ENCODE peak calls at places on chromosomes 7 and 10, in nine cellular contexts. A, U, B, O, I, D, W, S and J are unnamed samples.

GRCh38 chr7:125568799-125569198 is 639.2 kb upstream of the POT1 start:
- DNase-seq in A (no peak), U (no peak), B (no peak), O (no peak), I (no peak), D (no peak), W (no peak), S (no peak), J (peak; percentile 29)

GRCh38 chr10:114307731-114308130 is 68.7 kb downstream of the VWA2 start:
- DNase-seq in A (no peak), U (no peak), B (no peak), O (no peak), I (no peak), D (no peak), W (no peak), S (no peak), J (no peak)

GRCh38 chr7:72706521-72706920 is 121.5 kb downstream of the TYW1B start:
- DNase-seq in A (no peak), U (no peak), B (no peak), O (no peak), I (no peak), D (no peak), W (no peak), S (no peak), J (no peak)

GRCh38 chr7:157662110-157662791 is 325.4 kb downstream of the DNAJB6 start:
- DNase-seq in A (no peak), U (no peak), B (no peak), O (no peak), I (no peak), D (no peak), W (no peak), S (no peak), J (no peak)

GRCh38 chr7:153193144-153193595 is 433.6 kb downstream of the ACTR3B start:
- DNase-seq in A (peak; percentile 27), U (peak; percentile 73), B (no peak), O (no peak), I (peak; percentile 12), D (peak; percentile 35), W (peak; percentile 71), S (no peak), J (peak; percentile 54)

GRCh38 chr7:46934198-46934825 is 647.6 kb downstream of the TNS3 start:
- DNase-seq in A (no peak), U (no peak), B (peak; percentile 34), O (no peak), I (no peak), D (peak; percentile 9), W (no peak), S (peak; percentile 33), J (no peak)

GRCh38 chr10:28300027-28300426 is 2.8 kb downstream of the MPP7 start:
- DNase-seq in A (no peak), U (no peak), B (no peak), O (no peak), I (peak; percentile 71), D (no peak), W (no peak), S (no peak), J (no peak)

GRCh38 chr10:98020254-98020653 is 10.2 kb downstream of the CRTAC1 start:
- DNase-seq in A (no peak), U (no peak), B (no peak), O (no peak), I (no peak), D (no peak), W (no peak), S (no peak), J (no peak)

GRCh38 chr10:11727563-11727962 is 14.6 kb upstream of the ECHDC3 start:
- DNase-seq in A (no peak), U (no peak), B (no peak), O (no peak), I (no peak), D (no peak), W (no peak), S (no peak), J (no peak)

GRCh38 chr10:68516766-68517165 is 10.6 kb downstream of the SLC25A16 start:
- DNase-seq in A (no peak), U (no peak), B (peak; percentile 66), O (no peak), I (no peak), D (peak; percentile 25), W (no peak), S (no peak), J (no peak)

GRCh38 chr10:69103784-69104183 is 15.9 kb downstream of the SRGN start:
- DNase-seq in A (no peak), U (no peak), B (no peak), O (no peak), I (no peak), D (no peak), W (no peak), S (no peak), J (no peak)

DNA sequence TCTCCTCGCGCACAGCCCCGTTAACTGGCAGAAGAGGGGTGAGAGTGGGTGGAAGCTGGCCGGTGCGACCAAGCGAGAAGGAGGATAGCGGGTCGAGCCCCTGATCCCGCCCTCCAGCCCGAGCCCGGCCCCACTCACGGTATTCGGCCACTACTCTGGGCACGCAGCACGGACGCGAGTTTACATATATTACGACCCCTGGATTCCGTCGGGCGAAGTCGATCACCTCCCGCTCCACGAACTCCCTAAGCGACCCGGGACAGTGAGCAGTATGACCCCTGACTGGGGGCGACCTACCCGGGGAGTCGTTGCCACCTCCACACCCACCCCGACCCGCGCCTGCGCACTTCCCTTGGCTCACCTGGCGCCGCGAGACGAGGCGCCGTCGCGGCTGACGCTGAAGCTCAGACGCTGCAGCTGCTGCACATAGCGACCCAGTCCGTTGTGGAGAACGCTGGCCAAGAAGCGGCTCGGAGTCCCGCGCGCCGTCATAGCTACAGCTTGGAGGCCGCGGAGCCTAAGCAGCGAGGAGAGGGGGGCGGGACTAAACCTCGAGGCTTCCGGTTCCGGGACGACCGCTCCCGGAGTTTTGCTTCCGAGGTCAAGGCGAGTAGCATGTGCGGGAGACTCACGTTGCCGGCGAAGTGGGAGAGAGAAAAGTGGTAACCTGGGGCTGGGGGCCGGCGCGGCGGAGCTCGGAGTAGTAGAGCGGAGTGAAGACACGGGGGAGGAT is at the start of the genes MRPL43 and TWNK:
- DNase-seq in A (peak; percentile 89), U (peak; percentile 88), B (peak; percentile 73), O (peak; percentile 79), I (peak; percentile 84), D (peak; percentile 90), W (peak; percentile 80), S (peak; percentile 81), J (peak; percentile 94)
- TF ChIP-seq CTCF in A (no peak), U (no peak), B (no peak), O (no peak), I (no peak), D (no peak), W (no peak), S (no peak), J (no peak)

GRCh38 chr7:95404316-95404715 is 8.1 kb upstream of the PON3 start:
- DNase-seq in A (no peak), U (no peak), B (peak; percentile 7), O (no peak), I (no peak), D (no peak), W (no peak), S (no peak), J (no peak)

GRCh38 chr7:95405208-95405607 is 9.0 kb upstream of the PON3 start:
- DNase-seq in A (no peak), U (no peak), B (no peak), O (no peak), I (no peak), D (no peak), W (no peak), S (no peak), J (no peak)

GRCh38 chr7:95407751-95408150 is 11.6 kb upstream of the PON3 start:
- DNase-seq in A (no peak), U (no peak), B (no peak), O (no peak), I (no peak), D (no peak), W (no peak), S (no peak), J (no peak)

GRCh38 chr7:95411036-95411435 is 14.9 kb upstream of the PON3 start:
- DNase-seq in A (no peak), U (no peak), B (no peak), O (no peak), I (no peak), D (peak; percentile 37), W (no peak), S (no peak), J (no peak)

GRCh38 chr7:95405800-95406199 is 9.6 kb upstream of the PON3 start:
- DNase-seq in A (no peak), U (no peak), B (no peak), O (no peak), I (no peak), D (no peak), W (no peak), S (no peak), J (no peak)
- TF ChIP-seq CTCF in A (no peak), U (no peak), B (no peak), O (no peak), I (no peak), D (no peak), W (no peak), S (no peak), J (no peak)

GRCh38 chr10:75593690-75594556 is 162.5 kb downstream of the LRMDA start:
- DNase-seq in A (no peak), U (peak; percentile 75), B (no peak), O (no peak), I (no peak), D (no peak), W (peak; percentile 17), S (no peak), J (no peak)
- TF ChIP-seq CTCF in A (no peak), U (peak; percentile 49), B (peak; percentile 12), O (no peak), I (peak; percentile 54), D (peak; percentile 52), W (peak; percentile 24), S (no peak), J (no peak)

GRCh38 chr7:110841840-110842579 is 248.9 kb upstream of the LRRN3 start:
- DNase-seq in A (no peak), U (no peak), B (no peak), O (no peak), I (no peak), D (no peak), W (no peak), S (no peak), J (no peak)

GRCh38 chr7:110835889-110836288 is 255.0 kb upstream of the LRRN3 start:
- DNase-seq in A (no peak), U (no peak), B (no peak), O (no peak), I (no peak), D (no peak), W (no peak), S (no peak), J (no peak)

GRCh38 chr7:110842796-110843195 is 248.1 kb upstream of the LRRN3 start:
- DNase-seq in A (no peak), U (no peak), B (no peak), O (no peak), I (no peak), D (peak; percentile 26), W (no peak), S (no peak), J (no peak)

GRCh38 chr7:110835209-110835608 is 255.7 kb upstream of the LRRN3 start:
- DNase-seq in A (no peak), U (no peak), B (no peak), O (no peak), I (no peak), D (no peak), W (no peak), S (peak; percentile 36), J (no peak)

DNA sequence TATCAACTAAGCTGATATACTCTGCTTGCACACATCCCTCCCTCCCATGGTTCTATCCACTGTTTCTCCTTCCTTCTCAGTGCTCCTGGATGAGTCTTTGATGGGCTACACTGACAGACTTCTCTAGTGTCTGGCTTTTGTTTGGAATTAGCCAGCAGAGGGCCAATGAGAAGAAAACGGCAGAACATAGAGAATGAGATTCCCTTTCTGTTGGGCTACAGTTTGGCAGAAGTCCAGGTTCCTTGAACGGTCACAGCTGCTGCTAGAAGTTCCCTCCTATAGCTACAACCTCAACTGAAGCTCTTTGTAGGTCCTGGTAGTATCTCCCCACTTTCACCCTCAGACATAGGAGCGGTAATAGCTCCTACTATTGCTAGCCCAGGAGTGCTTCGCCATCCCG is 251.1 kb upstream of the LRRN3 start:
- DNase-seq in A (peak; percentile 38), U (no peak), B (peak; percentile 74), O (peak; percentile 2), I (no peak), D (peak; percentile 79), W (no peak), S (peak; percentile 26), J (no peak)
- TF ChIP-seq CTCF in A (peak; percentile 32), U (no peak), B (peak; percentile 27), O (no peak), I (no peak), D (peak; percentile 33), W (no peak), S (no peak), J (no peak)